ENCODE peak calls at places on chromosomes 4 and X, in seven cellular contexts. I is spleen, Z is AG04450, M is testis, T is pancreas, U is aorta, H is colonic mucosa. G is an unnamed sample.

GRCh38 chr4:6548201-6548881 is 26.6 kb upstream of the MAN2B2 start:
- DNase-seq in I (no peak), Z (no peak), M (peak; percentile 60), T (no peak), U (no peak), H (no peak), G (peak; percentile 11)

GRCh38 chr4:182776376-182777058 is 140.7 kb downstream of the DCTD start:
- DNase-seq in I (no peak), Z (peak; percentile 29), M (no peak), T (no peak), U (no peak), H (no peak), G (no peak)

GRCh38 chr4:48005781-48006180 is 10.7 kb downstream of the CNGA1 start:
- DNase-seq in I (no peak), Z (no peak), M (no peak), T (no peak), U (no peak), H (no peak), G (no peak)

GRCh38 chr4:76620723-76621463 is 185.9 kb downstream of the SHROOM3 start:
- DNase-seq in I (no peak), Z (no peak), M (no peak), T (no peak), U (no peak), H (peak; percentile 57), G (no peak)

GRCh38 chrX:2441466-2441865 is 59.3 kb downstream of the DHRSX start:
- DNase-seq in I (no peak), Z (no peak), M (no peak), T (no peak), U (no peak), H (no peak), G (no peak)

GRCh38 chr4:140152760-140153418 is 1.1 kb downstream of the MAML3 start:
- DNase-seq in I (peak; percentile 91), Z (no peak), M (peak; percentile 50), T (peak; percentile 82), U (peak; percentile 74), H (peak; percentile 57), G (peak; percentile 19)

GRCh38 chrX:816411-816810 is 185.8 kb downstream of the SHOX start:
- DNase-seq in I (no peak), Z (no peak), M (no peak), T (no peak), U (no peak), H (no peak), G (no peak)

GRCh38 chr4:55661398-55662056 is 25.4 kb upstream of the NMU start:
- DNase-seq in I (no peak), Z (no peak), M (no peak), T (no peak), U (no peak), H (no peak), G (no peak)

GRCh38 chr4:77465271-77465670 is 140.3 kb upstream of the CXCL13 start:
- DNase-seq in I (no peak), Z (no peak), M (peak; percentile 66), T (no peak), U (no peak), H (peak; percentile 24), G (no peak)

GRCh38 chr4:185318679-185319078 is 77.0 kb downstream of the LRP2BP start:
- DNase-seq in I (no peak), Z (no peak), M (no peak), T (no peak), U (no peak), H (no peak), G (no peak)

GRCh38 chr4:188246488-188246887 is 107.2 kb downstream of the TRIML1 start:
- DNase-seq in I (no peak), Z (no peak), M (no peak), T (no peak), U (no peak), H (no peak), G (no peak)

GRCh38 chr4:100372432-100372831 is 145.4 kb downstream of the EMCN start:
- DNase-seq in I (no peak), Z (no peak), M (no peak), T (no peak), U (no peak), H (no peak), G (no peak)

GRCh38 chr4:121669163-121669550 is 27.6 kb downstream of the ANXA5 start:
- DNase-seq in I (no peak), Z (no peak), M (no peak), T (no peak), U (no peak), H (no peak), G (no peak)

GRCh38 chr4:120869511-120870278 is 52.8 kb downstream of the PRDM5 start:
- DNase-seq in I (no peak), Z (no peak), M (no peak), T (no peak), U (no peak), H (no peak), G (no peak)

GRCh38 chrX:19715711-19716638 is 171.4 kb downstream of the SH3KBP1 start:
- DNase-seq in I (no peak), Z (no peak), M (no peak), T (no peak), U (no peak), H (no peak), G (no peak)

GRCh38 chr4:176492648-176493302 is 173.0 kb downstream of the SPCS3 start:
- DNase-seq in I (no peak), Z (no peak), M (no peak), T (no peak), U (no peak), H (no peak), G (no peak)

GRCh38 chr4:126750723-126751122 is 882.0 kb upstream of the INTU start:
- DNase-seq in I (no peak), Z (no peak), M (no peak), T (no peak), U (no peak), H (no peak), G (no peak)

GRCh38 chr4:8704632-8705031 is 112.1 kb downstream of the CPZ start:
- DNase-seq in I (peak; percentile 66), Z (no peak), M (no peak), T (no peak), U (no peak), H (no peak), G (no peak)

GRCh38 chr4:4859799-4860380 is 425 bp downstream of the MSX1 start:
- DNase-seq in I (no peak), Z (no peak), M (no peak), T (no peak), U (no peak), H (no peak), G (no peak)

GRCh38 chr4:110510955-110511544 is 35.1 kb downstream of the ENPEP start:
- DNase-seq in I (no peak), Z (peak; percentile 26), M (no peak), T (no peak), U (no peak), H (no peak), G (no peak)

GRCh38 chr4:21013501-21013900 is 313.2 kb downstream of the PACRGL start:
- DNase-seq in I (no peak), Z (no peak), M (no peak), T (no peak), U (no peak), H (no peak), G (no peak)

GRCh38 chr4:7195546-7196282 is 3.4 kb downstream of the SORCS2 start:
- DNase-seq in I (no peak), Z (no peak), M (peak; percentile 29), T (no peak), U (peak; percentile 17), H (no peak), G (no peak)

GRCh38 chr4:73978886-73979285 is 2.9 kb downstream of the PF4 start:
- DNase-seq in I (no peak), Z (peak; percentile 47), M (no peak), T (no peak), U (no peak), H (no peak), G (no peak)

GRCh38 chr4:152089564-152089963 is 328.8 kb upstream of the GATB start:
- DNase-seq in I (no peak), Z (no peak), M (no peak), T (no peak), U (no peak), H (no peak), G (no peak)
- H3K27ac ChIP-seq in I (no peak overlapping the region), Z (no peak overlapping the region), M (no peak overlapping the region), T (no peak overlapping the region), U (no peak overlapping the region), H (no peak overlapping the region), G (no peak overlapping the region)

GRCh38 chrX:99914676-99915075 is 495.4 kb downstream of the PCDH19 start:
- DNase-seq in I (no peak), Z (no peak), M (no peak), T (no peak), U (no peak), H (no peak), G (no peak)
- H3K27ac ChIP-seq in I (no peak overlapping the region), Z (no peak overlapping the region), M (no peak overlapping the region), T (no peak overlapping the region), U (no peak overlapping the region), H (no peak overlapping the region), G (no peak overlapping the region)

GRCh38 chr4:183832776-183833450 is 72.2 kb upstream of the STOX2 start:
- DNase-seq in I (no peak), Z (no peak), M (no peak), T (no peak), U (no peak), H (no peak), G (no peak)

GRCh38 chr4:183831689-183832088 is 73.4 kb upstream of the STOX2 start:
- DNase-seq in I (no peak), Z (no peak), M (no peak), T (no peak), U (no peak), H (no peak), G (no peak)

GRCh38 chr4:183831026-183831446 is 74.1 kb upstream of the STOX2 start:
- DNase-seq in I (no peak), Z (no peak), M (no peak), T (no peak), U (no peak), H (no peak), G (no peak)

GRCh38 chr4:183837222-183837621 is 67.9 kb upstream of the STOX2 start:
- DNase-seq in I (no peak), Z (no peak), M (no peak), T (no peak), U (no peak), H (no peak), G (no peak)

DNA sequence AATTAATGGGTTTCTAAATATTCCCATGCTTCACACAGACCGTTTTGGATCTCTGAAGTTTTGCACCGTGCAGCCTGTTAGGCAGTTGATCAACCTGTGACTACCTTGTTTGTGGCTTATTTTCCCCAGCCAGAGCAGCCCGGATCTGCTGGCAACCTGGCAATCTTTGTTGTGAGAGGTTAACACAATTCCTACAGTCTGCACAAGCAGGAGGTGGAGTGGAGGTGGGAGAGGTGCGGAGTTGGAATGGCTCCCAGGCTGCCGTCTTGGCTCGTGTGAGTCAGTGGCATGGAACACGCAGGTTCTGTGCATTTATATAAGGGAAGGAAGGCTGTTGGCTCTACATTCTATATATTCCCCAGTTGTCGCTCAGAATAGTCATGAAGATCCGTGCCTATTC is 70.9 kb upstream of the STOX2 start:
- DNase-seq in I (no peak), Z (no peak), M (no peak), T (no peak), U (no peak), H (no peak), G (no peak)
- H3K27ac ChIP-seq in I (no peak overlapping the region), Z (no peak overlapping the region), M (no peak overlapping the region), T (no peak overlapping the region), U (no peak overlapping the region), H (no peak overlapping the region), G (no peak overlapping the region)

DNA sequence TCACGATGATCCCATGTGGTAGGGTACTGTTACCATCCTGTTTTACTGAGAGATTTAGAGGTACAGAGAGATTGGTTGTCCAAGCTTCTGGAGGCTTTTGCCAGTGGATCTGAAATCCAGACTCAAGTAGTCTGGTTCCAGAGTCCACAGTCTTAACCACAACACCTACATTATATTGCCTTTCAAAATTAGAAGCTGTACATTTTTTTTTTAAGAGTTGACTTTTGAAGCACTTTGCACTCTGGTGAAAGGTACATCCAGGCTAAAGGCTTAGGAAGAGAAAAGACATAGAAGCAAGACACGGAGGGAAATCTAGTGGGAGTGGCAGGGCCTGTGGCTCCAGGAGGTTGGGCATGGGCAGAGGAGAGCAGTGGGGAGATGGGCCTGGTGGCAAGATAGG is 122.1 kb downstream of the AFF1 start:
- DNase-seq in I (no peak), Z (no peak), M (no peak), T (no peak), U (no peak), H (no peak), G (no peak)
- H3K27ac ChIP-seq in I (no peak overlapping the region), Z (no peak overlapping the region), M (no peak overlapping the region), T (no peak overlapping the region), U (no peak overlapping the region), H (peak overlapping the region; percentile 62), G (no peak overlapping the region)